ENCODE peak calls at places on chromosome 15, in five cellular contexts. T is fibroblast of mammary gland, J is WTC11, Z is GM12878, N is GM12865. A is an unnamed sample.

GRCh38 chr15:72202801-72203506 is 5.4 kb upstream of the GRAMD2A start:
- DNase-seq in T (no peak), J (no peak), Z (no peak), N (no peak), A (no peak)

GRCh38 chr15:71080705-71081104 is 34.6 kb upstream of the THSD4 start:
- DNase-seq in T (peak), J (no peak), Z (peak), N (peak), A (peak)

GRCh38 chr15:31327674-31328424 is 1.2 kb downstream of the KLF13 start:
- DNase-seq in T (peak), J (no peak), Z (no peak), N (peak), A (no peak)

GRCh38 chr15:90364251-90364650 is 12.2 kb downstream of the ZNF774 start:
- DNase-seq in T (peak), J (no peak), Z (no peak), N (no peak), A (no peak)

GRCh38 chr15:35444557-35445204 is 101.3 kb downstream of the DPH6 start:
- DNase-seq in T (peak), J (no peak), Z (peak), N (peak), A (peak)

GRCh38 chr15:31459011-31459748 is 132.5 kb downstream of the KLF13 start:
- DNase-seq in T (peak), J (no peak), Z (peak), N (peak), A (no peak)

GRCh38 chr15:39250460-39251186 is 330.3 kb upstream of the THBS1 start:
- DNase-seq in T (no peak), J (no peak), Z (no peak), N (no peak), A (no peak)

GRCh38 chr15:81155375-81156218 is 21.5 kb downstream of the CFAP161 start:
- DNase-seq in T (peak), J (no peak), Z (no peak), N (peak), A (peak)

GRCh38 chr15:67048281-67049279 is 16.8 kb upstream of the SMAD3 start:
- DNase-seq in T (peak), J (no peak), Z (no peak), N (no peak), A (peak)

GRCh38 chr15:58805095-58805494 is 34.0 kb downstream of the MINDY2 start:
- DNase-seq in T (peak), J (no peak), Z (no peak), N (no peak), A (no peak)

GRCh38 chr15:73876779-73877178 is 3.4 kb downstream of the TBC1D21 start:
- DNase-seq in T (no peak), J (no peak), Z (no peak), N (no peak), A (no peak)

GRCh38 chr15:67089218-67090193 is 24.1 kb downstream of the SMAD3 start:
- DNase-seq in T (peak), J (no peak), Z (no peak), N (no peak), A (no peak)

GRCh38 chr15:63448261-63448660 is 56.1 kb upstream of the USP3 start:
- DNase-seq in T (no peak), J (no peak), Z (no peak), N (no peak), A (no peak)

GRCh38 chr15:41917767-41918430 is 24.0 kb upstream of the SPTBN5 start:
- DNase-seq in T (peak), J (no peak), Z (no peak), N (no peak), A (no peak)

GRCh38 chr15:31485431-31485830 is 158.8 kb downstream of the KLF13 start:
- DNase-seq in T (no peak), J (no peak), Z (no peak), N (no peak), A (no peak)

GRCh38 chr15:68900032-68900431 is 30.3 kb upstream of the SPESP1 start:
- DNase-seq in T (no peak), J (no peak), Z (no peak), N (no peak), A (no peak)

GRCh38 chr15:62512906-62513305 is 347.8 kb upstream of the C2CD4B start:
- DNase-seq in T (no peak), J (no peak), Z (no peak), N (no peak), A (no peak)

GRCh38 chr15:27410986-27411385 is 440.0 kb downstream of the GABRG3 start:
- DNase-seq in T (no peak), J (no peak), Z (no peak), N (no peak), A (no peak)

GRCh38 chr15:62739507-62739906 is 303.0 kb upstream of the TPM1 start:
- DNase-seq in T (peak), J (no peak), Z (no peak), N (no peak), A (no peak)

GRCh38 chr15:81859737-81860516 is 185.9 kb downstream of the MEX3B start:
- DNase-seq in T (no peak), J (no peak), Z (no peak), N (no peak), A (no peak)

GRCh38 chr15:67019886-67020520 is 45.4 kb upstream of the SMAD3 start:
- DNase-seq in T (no peak), J (no peak), Z (no peak), N (no peak), A (no peak)

GRCh38 chr15:52132066-52132465 is 19.5 kb upstream of the BCL2L10 start:
- DNase-seq in T (no peak), J (no peak), Z (no peak), N (no peak), A (no peak)

GRCh38 chr15:40633178-40633577 is 39.1 kb downstream of the KNL1 start:
- DNase-seq in T (peak), J (no peak), Z (no peak), N (no peak), A (peak)

GRCh38 chr15:70582143-70582945 is 181.0 kb downstream of the UACA start:
- DNase-seq in T (peak), J (no peak), Z (no peak), N (no peak), A (peak)

GRCh38 chr15:64216161-64216560 is 53.3 kb upstream of the PPIB start:
- DNase-seq in T (no peak), J (no peak), Z (no peak), N (no peak), A (no peak)

GRCh38 chr15:92393287-92393993 is at the start of gene ST8SIA2:
- DNase-seq in T (peak), J (peak), Z (no peak), N (no peak), A (no peak)

GRCh38 chr15:35376701-35377100 is 169.3 kb downstream of the DPH6 start:
- DNase-seq in T (no peak), J (no peak), Z (no peak), N (no peak), A (no peak)

GRCh38 chr15:88690331-88690730 is 51.5 kb downstream of the ISG20 start:
- DNase-seq in T (no peak), J (no peak), Z (no peak), N (no peak), A (no peak)

GRCh38 chr15:89760303-89761008 is 9.4 kb upstream of the MESP1 start:
- DNase-seq in T (peak), J (peak), Z (no peak), N (peak), A (no peak)

GRCh38 chr15:88431441-88431840 is 35.7 kb downstream of the MRPL46 start:
- DNase-seq in T (no peak), J (no peak), Z (no peak), N (no peak), A (no peak)

GRCh38 chr15:101243420-101243819 is 8.4 kb downstream of the CHSY1 start:
- DNase-seq in T (no peak), J (no peak), Z (no peak), N (no peak), A (no peak)

GRCh38 chr15:58369261-58369699 is 62.5 kb upstream of the LIPC start:
- DNase-seq in T (no peak), J (no peak), Z (no peak), N (peak), A (peak)

GRCh38 chr15:100651253-100651652 is 48.9 kb downstream of the ASB7 start:
- DNase-seq in T (peak), J (no peak), Z (no peak), N (no peak), A (no peak)

GRCh38 chr15:68228143-68228970 is 1.2 kb downstream of the CLN6 start:
- DNase-seq in T (peak), J (no peak), Z (no peak), N (peak), A (no peak)

GRCh38 chr15:42401544-42402478 is 42.5 kb downstream of the CAPN3 start:
- DNase-seq in T (no peak), J (no peak), Z (no peak), N (peak), A (no peak)

GRCh38 chr15:92226020-92226612 is 167.6 kb upstream of the ST8SIA2 start:
- DNase-seq in T (peak), J (peak), Z (no peak), N (peak), A (no peak)

GRCh38 chr15:68603951-68604350 is 25.2 kb downstream of the CORO2B start:
- DNase-seq in T (no peak), J (no peak), Z (no peak), N (no peak), A (no peak)

GRCh38 chr15:52481915-52482314 is 46.8 kb downstream of the MYO5A start:
- DNase-seq in T (peak), J (no peak), Z (peak), N (peak), A (no peak)

GRCh38 chr15:75597667-75598341 is 18.7 kb upstream of the PTPN9 start:
- DNase-seq in T (peak), J (peak), Z (no peak), N (peak), A (no peak)

DNA sequence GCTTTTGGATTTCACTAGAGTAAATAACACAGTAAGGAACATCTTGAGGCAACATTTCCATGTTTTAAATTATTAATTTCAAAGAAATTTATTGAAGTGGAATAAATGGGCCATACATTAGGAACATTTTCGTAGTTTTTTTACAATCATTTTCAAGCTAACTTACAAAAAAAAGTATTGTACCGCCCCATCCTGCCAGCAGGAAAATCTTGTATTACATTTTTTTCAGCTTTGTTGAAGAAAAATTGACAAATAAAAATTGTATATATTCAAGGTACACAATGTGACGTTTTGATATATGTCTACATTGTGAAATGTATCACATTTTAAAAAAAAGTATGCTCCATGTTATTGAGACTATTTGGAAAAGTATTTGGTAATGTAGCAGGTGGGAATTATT is 1001.9 kb upstream of the NR2F2 start:
- DNase-seq in T (no peak), J (no peak), Z (no peak), N (no peak), A (no peak)
- TF ChIP-seq CTCF in T (no peak), J (no peak), Z (no peak), N (no peak), A (no peak)

GRCh38 chr15:55627730-55628368 is 39.7 kb upstream of the PYGO1 start:
- DNase-seq in T (peak), J (peak), Z (no peak), N (no peak), A (peak)
- TF ChIP-seq CTCF in T (no peak), J (no peak), Z (no peak), N (no peak), A (peak)

GRCh38 chr15:65981837-65982696 is 112.8 kb downstream of the RAB11A start:
- DNase-seq in T (no peak), J (peak), Z (no peak), N (peak), A (no peak)
- TF ChIP-seq CTCF in T (no peak), J (no peak), Z (peak), N (peak), A (no peak)

DNA sequence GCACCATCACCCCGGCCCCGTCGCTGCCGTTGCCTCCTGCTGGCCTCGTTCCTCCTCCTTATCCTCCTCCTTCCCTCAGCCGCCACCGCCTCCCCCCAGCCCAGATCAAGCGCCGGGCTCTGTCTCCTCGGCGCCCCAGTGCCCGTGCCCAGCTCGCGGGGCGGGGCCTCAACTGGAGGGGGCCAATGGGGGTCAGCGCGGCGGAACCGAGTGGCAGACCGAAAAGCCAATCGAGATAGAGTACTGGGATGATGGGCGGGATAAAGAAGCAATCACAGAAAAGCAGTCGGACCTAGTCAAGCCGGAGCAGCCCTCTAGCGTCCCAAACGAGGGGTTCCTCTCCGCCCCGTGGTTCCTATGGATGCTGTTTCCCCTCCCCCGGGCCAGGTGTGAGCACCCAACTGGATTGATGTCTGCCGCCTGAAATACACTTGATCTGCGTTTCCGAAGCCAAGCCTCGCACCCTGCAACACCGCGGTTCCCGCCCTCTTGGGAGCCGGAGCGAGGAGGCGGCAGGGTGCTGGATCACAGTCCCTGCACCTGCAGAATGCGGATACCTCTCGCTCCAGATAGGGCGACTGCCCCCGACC is at the start of gene FRMD5:
- DNase-seq in T (peak), J (peak), Z (peak), N (peak), A (peak)
- TF ChIP-seq CTCF in T (peak), J (no peak), Z (peak), N (no peak), A (peak)

DNA sequence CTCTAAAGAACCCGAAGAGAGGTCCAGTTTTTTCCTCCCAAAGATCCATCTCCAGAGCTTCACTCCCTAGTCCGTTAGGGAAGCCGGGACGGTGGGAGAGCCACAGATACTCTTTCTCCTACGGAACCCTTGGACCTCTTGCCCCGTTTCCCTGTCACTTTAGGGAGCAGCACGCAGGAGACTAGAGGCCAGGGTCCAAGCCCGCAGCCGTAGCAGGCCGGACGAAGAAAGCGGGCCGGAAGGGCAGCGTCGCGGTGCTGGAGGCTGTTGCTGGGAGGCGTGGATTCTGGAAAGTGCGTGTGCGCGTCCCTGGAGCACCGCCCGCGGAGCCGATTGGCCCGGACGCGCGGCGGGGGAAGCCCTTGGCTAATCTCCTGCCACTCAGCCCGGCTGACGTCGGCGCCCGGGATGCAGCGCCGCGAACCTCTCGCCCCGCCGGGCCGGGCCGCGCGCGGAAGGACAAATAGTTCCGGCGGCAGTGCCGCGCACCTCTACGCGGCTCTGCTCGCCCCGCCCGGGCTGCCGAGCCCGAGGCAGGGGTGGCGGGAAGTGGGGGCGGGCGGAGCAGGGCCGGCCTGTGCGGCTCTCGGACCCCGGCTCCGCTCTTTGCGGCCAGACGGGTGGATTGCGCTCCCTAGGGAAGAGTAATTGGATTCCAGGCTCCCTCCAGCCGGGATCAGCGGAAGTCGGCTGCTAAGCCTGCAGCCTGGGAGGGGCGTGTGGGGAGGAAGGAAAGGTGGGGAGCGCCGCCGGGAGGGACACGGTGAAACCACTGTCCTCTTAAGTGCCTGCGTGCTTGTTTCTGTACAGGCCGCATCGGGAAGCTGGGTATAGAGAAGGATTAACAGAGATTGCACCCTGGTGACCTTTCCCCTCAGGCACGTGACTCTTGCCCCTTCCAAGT is 31.3 kb upstream of the TCF12 start:
- DNase-seq in T (peak), J (peak), Z (peak), N (peak), A (peak)
- TF ChIP-seq CTCF in T (peak), J (no peak), Z (no peak), N (no peak), A (peak)

GRCh38 chr15:49152552-49153337 is 2.7 kb downstream of the COPS2 start:
- DNase-seq in T (no peak), J (no peak), Z (no peak), N (no peak), A (no peak)

GRCh38 chr15:49154799-49155109 is 645 bp downstream of the COPS2 start:
- DNase-seq in T (no peak), J (no peak), Z (no peak), N (no peak), A (no peak)

GRCh38 chr15:49154359-49154758 is 1.0 kb downstream of the COPS2 start:
- DNase-seq in T (peak), J (no peak), Z (no peak), N (no peak), A (no peak)

GRCh38 chr15:49155834-49156627 is 632 bp upstream of the COPS2 start:
- DNase-seq in T (peak), J (no peak), Z (no peak), N (peak), A (no peak)

DNA sequence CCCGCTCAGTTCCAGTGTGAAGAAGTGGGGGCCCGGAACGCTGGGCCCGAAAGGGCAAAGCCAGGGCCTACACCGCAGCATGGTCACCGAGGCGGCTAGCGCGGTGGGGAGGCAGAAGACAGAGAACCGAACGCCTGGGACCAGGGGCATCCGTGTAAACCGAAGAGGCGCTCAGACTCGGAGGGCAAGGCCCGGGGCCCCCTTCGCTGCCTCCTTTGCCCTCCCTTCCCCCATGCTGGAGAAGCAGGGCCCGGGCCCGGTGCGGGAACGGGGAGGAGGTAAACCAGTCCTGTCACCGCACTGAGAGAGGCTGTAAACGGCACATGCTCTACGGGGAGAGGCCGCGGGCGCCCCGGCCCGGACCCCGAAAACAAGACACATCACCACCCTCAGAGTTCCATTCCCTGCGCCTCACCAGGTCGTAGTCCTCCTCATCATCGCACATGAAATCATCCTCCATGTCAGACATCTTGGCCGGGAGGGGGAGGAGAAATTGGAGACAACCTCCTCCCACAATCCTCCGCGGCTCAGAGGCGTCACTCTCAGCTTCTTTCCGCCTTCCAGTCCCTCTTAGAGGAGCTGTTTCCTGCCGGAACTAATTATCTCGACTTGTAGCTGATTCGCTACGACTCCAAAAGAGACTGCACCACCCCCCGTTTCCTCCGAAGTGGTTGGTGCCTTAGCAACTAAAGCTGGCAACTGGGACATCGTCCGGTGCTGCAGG is at the start of gene COPS2:
- DNase-seq in T (peak), J (peak), Z (peak), N (peak), A (peak)
- TF ChIP-seq CTCF in T (no peak), J (no peak), Z (no peak), N (no peak), A (no peak)

DNA sequence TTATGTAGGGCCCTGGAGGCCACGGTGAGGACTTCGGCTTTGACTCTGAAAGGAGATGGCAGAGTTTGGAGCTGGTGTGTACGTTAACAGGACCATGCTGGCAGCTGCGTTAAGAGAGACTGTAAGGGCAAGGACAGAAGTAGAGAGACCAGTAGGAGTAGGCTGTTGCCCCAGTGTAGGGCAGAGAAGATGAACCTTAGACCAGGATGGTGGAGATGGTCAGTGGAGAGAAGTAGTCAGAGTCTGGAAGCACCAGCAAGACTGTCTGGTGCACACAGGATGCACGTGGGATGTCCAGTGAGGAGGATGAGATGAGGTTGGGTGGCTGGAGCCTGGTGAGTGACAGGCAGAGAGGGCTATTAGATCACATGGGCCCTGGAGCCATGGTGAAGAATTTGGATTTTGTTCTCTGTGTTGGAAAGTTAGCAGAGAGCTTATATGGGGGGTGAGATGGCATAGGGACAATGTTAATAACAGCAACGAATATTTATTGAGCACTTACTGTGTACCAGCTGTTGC is 150.1 kb downstream of the IGF1R start:
- DNase-seq in T (no peak), J (no peak), Z (no peak), N (no peak), A (no peak)
- TF ChIP-seq CTCF in T (no peak), J (no peak), Z (no peak), N (no peak), A (no peak)

GRCh38 chr15:23467110-23467600 is 20.1 kb upstream of the GOLGA6L2 start:
- DNase-seq in T (peak), J (no peak), Z (no peak), N (peak), A (peak)
- TF ChIP-seq CTCF in T (peak), J (no peak), Z (peak), N (peak), A (peak)

A was measured in AG09319.